ENCODE peak calls at places on chromosomes 16 and 17, in seven cellular contexts. One of them, this sample, is unnamed.

GRCh38 chr16:12271006-12271405 is 294.5 kb downstream of the SNX29 start:
- DNase-seq in putamen: peak
- DNase-seq in midbrain: peak
- DNase-seq in ELF-1: peak
- DNase-seq in anterior cingulate cortex: no peak
- DNase-seq in stimulated activated CD4-positive, alpha-beta T cell treated with anti-CD3 and anti-CD28 coated beads, Interleukin-2, amount 100 ng/mL, for 48 hours: no peak
- DNase-seq in amygdala: no peak
- DNase-seq in this sample: no peak

GRCh38 chr16:17261197-17261858 is 209.4 kb downstream of the XYLT1 start:
- DNase-seq in putamen: no peak
- DNase-seq in midbrain: no peak
- DNase-seq in ELF-1: no peak
- DNase-seq in anterior cingulate cortex: no peak
- DNase-seq in stimulated activated CD4-positive, alpha-beta T cell treated with anti-CD3 and anti-CD28 coated beads, Interleukin-2, amount 100 ng/mL, for 48 hours: no peak
- DNase-seq in amygdala: no peak
- DNase-seq in this sample: no peak

GRCh38 chr16:20073203-20074088 is at the start of gene GPR139:
- DNase-seq in putamen: peak
- DNase-seq in midbrain: no peak
- DNase-seq in ELF-1: peak
- DNase-seq in anterior cingulate cortex: no peak
- DNase-seq in stimulated activated CD4-positive, alpha-beta T cell treated with anti-CD3 and anti-CD28 coated beads, Interleukin-2, amount 100 ng/mL, for 48 hours: no peak
- DNase-seq in amygdala: no peak
- DNase-seq in this sample: no peak

GRCh38 chr17:40086150-40087044 is 14.0 kb downstream of the NR1D1 start:
- DNase-seq in putamen: no peak
- DNase-seq in midbrain: no peak
- DNase-seq in ELF-1: peak
- DNase-seq in anterior cingulate cortex: no peak
- DNase-seq in stimulated activated CD4-positive, alpha-beta T cell treated with anti-CD3 and anti-CD28 coated beads, Interleukin-2, amount 100 ng/mL, for 48 hours: peak
- DNase-seq in amygdala: no peak
- DNase-seq in this sample: no peak

GRCh38 chr17:75352079-75352569 is 53.4 kb downstream of the GRB2 start:
- DNase-seq in putamen: peak
- DNase-seq in midbrain: peak
- DNase-seq in ELF-1: peak
- DNase-seq in anterior cingulate cortex: no peak
- DNase-seq in stimulated activated CD4-positive, alpha-beta T cell treated with anti-CD3 and anti-CD28 coated beads, Interleukin-2, amount 100 ng/mL, for 48 hours: no peak
- DNase-seq in amygdala: no peak
- DNase-seq in this sample: no peak

GRCh38 chr17:17890773-17891759 is 54.3 kb upstream of the SREBF1 start:
- DNase-seq in putamen: no peak
- DNase-seq in midbrain: no peak
- DNase-seq in ELF-1: peak
- DNase-seq in anterior cingulate cortex: no peak
- DNase-seq in stimulated activated CD4-positive, alpha-beta T cell treated with anti-CD3 and anti-CD28 coated beads, Interleukin-2, amount 100 ng/mL, for 48 hours: peak
- DNase-seq in amygdala: no peak
- DNase-seq in this sample: no peak

GRCh38 chr16:11499295-11500089 is 87.2 kb downstream of the LITAF start:
- DNase-seq in putamen: no peak
- DNase-seq in midbrain: no peak
- DNase-seq in ELF-1: no peak
- DNase-seq in anterior cingulate cortex: no peak
- DNase-seq in stimulated activated CD4-positive, alpha-beta T cell treated with anti-CD3 and anti-CD28 coated beads, Interleukin-2, amount 100 ng/mL, for 48 hours: no peak
- DNase-seq in amygdala: no peak
- DNase-seq in this sample: no peak

GRCh38 chr17:73196500-73196899 is 3.6 kb downstream of the COG1 start:
- DNase-seq in putamen: peak
- DNase-seq in midbrain: no peak
- DNase-seq in ELF-1: peak
- DNase-seq in anterior cingulate cortex: no peak
- DNase-seq in stimulated activated CD4-positive, alpha-beta T cell treated with anti-CD3 and anti-CD28 coated beads, Interleukin-2, amount 100 ng/mL, for 48 hours: no peak
- DNase-seq in amygdala: no peak
- DNase-seq in this sample: no peak

GRCh38 chr16:18984425-18985005 is 781 bp downstream of the TMC7 start:
- DNase-seq in putamen: peak
- DNase-seq in midbrain: peak
- DNase-seq in ELF-1: no peak
- DNase-seq in anterior cingulate cortex: no peak
- DNase-seq in stimulated activated CD4-positive, alpha-beta T cell treated with anti-CD3 and anti-CD28 coated beads, Interleukin-2, amount 100 ng/mL, for 48 hours: no peak
- DNase-seq in amygdala: no peak
- DNase-seq in this sample: no peak

GRCh38 chr16:85554791-85555548 is 58.2 kb upstream of the GSE1 start:
- DNase-seq in putamen: no peak
- DNase-seq in midbrain: no peak
- DNase-seq in ELF-1: no peak
- DNase-seq in anterior cingulate cortex: no peak
- DNase-seq in stimulated activated CD4-positive, alpha-beta T cell treated with anti-CD3 and anti-CD28 coated beads, Interleukin-2, amount 100 ng/mL, for 48 hours: peak
- DNase-seq in amygdala: peak
- DNase-seq in this sample: no peak

GRCh38 chr17:19720631-19721426 is 4.4 kb upstream of the SLC47A2 start:
- DNase-seq in putamen: no peak
- DNase-seq in midbrain: no peak
- DNase-seq in ELF-1: no peak
- DNase-seq in anterior cingulate cortex: no peak
- DNase-seq in stimulated activated CD4-positive, alpha-beta T cell treated with anti-CD3 and anti-CD28 coated beads, Interleukin-2, amount 100 ng/mL, for 48 hours: no peak
- DNase-seq in amygdala: no peak
- DNase-seq in this sample: no peak

GRCh38 chr17:8366231-8366630 is 10.3 kb downstream of the KRABD2 start:
- DNase-seq in putamen: no peak
- DNase-seq in midbrain: no peak
- DNase-seq in ELF-1: no peak
- DNase-seq in anterior cingulate cortex: no peak
- DNase-seq in stimulated activated CD4-positive, alpha-beta T cell treated with anti-CD3 and anti-CD28 coated beads, Interleukin-2, amount 100 ng/mL, for 48 hours: no peak
- DNase-seq in amygdala: no peak
- DNase-seq in this sample: peak

GRCh38 chr17:76444518-76445311 is 8.2 kb downstream of the UBE2O start:
- DNase-seq in putamen: peak
- DNase-seq in midbrain: no peak
- DNase-seq in ELF-1: peak
- DNase-seq in anterior cingulate cortex: no peak
- DNase-seq in stimulated activated CD4-positive, alpha-beta T cell treated with anti-CD3 and anti-CD28 coated beads, Interleukin-2, amount 100 ng/mL, for 48 hours: no peak
- DNase-seq in amygdala: no peak
- DNase-seq in this sample: no peak

GRCh38 chr17:60043846-60044245 is 34.9 kb downstream of the HEATR6 start:
- DNase-seq in putamen: no peak
- DNase-seq in midbrain: no peak
- DNase-seq in ELF-1: no peak
- DNase-seq in anterior cingulate cortex: no peak
- DNase-seq in stimulated activated CD4-positive, alpha-beta T cell treated with anti-CD3 and anti-CD28 coated beads, Interleukin-2, amount 100 ng/mL, for 48 hours: no peak
- DNase-seq in amygdala: no peak
- DNase-seq in this sample: no peak

GRCh38 chr17:38789185-38789584 is 10.2 kb downstream of the PIP4K2B start:
- DNase-seq in putamen: no peak
- DNase-seq in midbrain: no peak
- DNase-seq in ELF-1: peak
- DNase-seq in anterior cingulate cortex: no peak
- DNase-seq in stimulated activated CD4-positive, alpha-beta T cell treated with anti-CD3 and anti-CD28 coated beads, Interleukin-2, amount 100 ng/mL, for 48 hours: no peak
- DNase-seq in amygdala: no peak
- DNase-seq in this sample: no peak

GRCh38 chr17:34980681-34981537 is 597 bp downstream of the LIG3 start:
- DNase-seq in putamen: peak
- DNase-seq in midbrain: peak
- DNase-seq in ELF-1: peak
- DNase-seq in anterior cingulate cortex: no peak
- DNase-seq in stimulated activated CD4-positive, alpha-beta T cell treated with anti-CD3 and anti-CD28 coated beads, Interleukin-2, amount 100 ng/mL, for 48 hours: peak
- DNase-seq in amygdala: peak
- DNase-seq in this sample: no peak

GRCh38 chr16:24037335-24037734 is 201.6 kb downstream of the PRKCB start:
- DNase-seq in putamen: no peak
- DNase-seq in midbrain: no peak
- DNase-seq in ELF-1: no peak
- DNase-seq in anterior cingulate cortex: no peak
- DNase-seq in stimulated activated CD4-positive, alpha-beta T cell treated with anti-CD3 and anti-CD28 coated beads, Interleukin-2, amount 100 ng/mL, for 48 hours: no peak
- DNase-seq in amygdala: no peak
- DNase-seq in this sample: no peak

GRCh38 chr17:17119533-17119932 is 77.3 kb downstream of the MPRIP start:
- DNase-seq in putamen: no peak
- DNase-seq in midbrain: no peak
- DNase-seq in ELF-1: no peak
- DNase-seq in anterior cingulate cortex: no peak
- DNase-seq in stimulated activated CD4-positive, alpha-beta T cell treated with anti-CD3 and anti-CD28 coated beads, Interleukin-2, amount 100 ng/mL, for 48 hours: peak
- DNase-seq in amygdala: no peak
- DNase-seq in this sample: no peak

GRCh38 chr16:46519063-46519462 is 102.1 kb downstream of the SHCBP1 start:
- DNase-seq in putamen: no peak
- DNase-seq in midbrain: no peak
- DNase-seq in ELF-1: no peak
- DNase-seq in anterior cingulate cortex: no peak
- DNase-seq in stimulated activated CD4-positive, alpha-beta T cell treated with anti-CD3 and anti-CD28 coated beads, Interleukin-2, amount 100 ng/mL, for 48 hours: no peak
- DNase-seq in amygdala: no peak
- DNase-seq in this sample: no peak

GRCh38 chr17:44006581-44007345 is 2.3 kb downstream of the NAGS start:
- DNase-seq in putamen: peak
- DNase-seq in midbrain: peak
- DNase-seq in ELF-1: peak
- DNase-seq in anterior cingulate cortex: peak
- DNase-seq in stimulated activated CD4-positive, alpha-beta T cell treated with anti-CD3 and anti-CD28 coated beads, Interleukin-2, amount 100 ng/mL, for 48 hours: peak
- DNase-seq in amygdala: peak
- DNase-seq in this sample: peak

GRCh38 chr17:78611636-78612035 is 34.4 kb upstream of the DNAH17 start:
- DNase-seq in putamen: no peak
- DNase-seq in midbrain: no peak
- DNase-seq in ELF-1: peak
- DNase-seq in anterior cingulate cortex: no peak
- DNase-seq in stimulated activated CD4-positive, alpha-beta T cell treated with anti-CD3 and anti-CD28 coated beads, Interleukin-2, amount 100 ng/mL, for 48 hours: no peak
- DNase-seq in amygdala: no peak
- DNase-seq in this sample: no peak

GRCh38 chr17:19374136-19374535 is 4.2 kb upstream of the MAPK7 start:
- DNase-seq in putamen: peak
- DNase-seq in midbrain: no peak
- DNase-seq in ELF-1: no peak
- DNase-seq in anterior cingulate cortex: no peak
- DNase-seq in stimulated activated CD4-positive, alpha-beta T cell treated with anti-CD3 and anti-CD28 coated beads, Interleukin-2, amount 100 ng/mL, for 48 hours: no peak
- DNase-seq in amygdala: no peak
- DNase-seq in this sample: no peak

GRCh38 chr16:49664221-49665215 is 191.4 kb downstream of the ZNF423 start:
- DNase-seq in putamen: no peak
- DNase-seq in midbrain: no peak
- DNase-seq in ELF-1: peak
- DNase-seq in anterior cingulate cortex: no peak
- DNase-seq in stimulated activated CD4-positive, alpha-beta T cell treated with anti-CD3 and anti-CD28 coated beads, Interleukin-2, amount 100 ng/mL, for 48 hours: no peak
- DNase-seq in amygdala: no peak
- DNase-seq in this sample: no peak

GRCh38 chr16:19005561-19006445 is 22.1 kb downstream of the TMC7 start:
- DNase-seq in putamen: peak
- DNase-seq in midbrain: peak
- DNase-seq in ELF-1: peak
- DNase-seq in anterior cingulate cortex: peak
- DNase-seq in stimulated activated CD4-positive, alpha-beta T cell treated with anti-CD3 and anti-CD28 coated beads, Interleukin-2, amount 100 ng/mL, for 48 hours: no peak
- DNase-seq in amygdala: peak
- DNase-seq in this sample: no peak

GRCh38 chr16:69324013-69324531 is 6.3 kb downstream of the PDF start:
- DNase-seq in putamen: no peak
- DNase-seq in midbrain: no peak
- DNase-seq in ELF-1: no peak
- DNase-seq in anterior cingulate cortex: no peak
- DNase-seq in stimulated activated CD4-positive, alpha-beta T cell treated with anti-CD3 and anti-CD28 coated beads, Interleukin-2, amount 100 ng/mL, for 48 hours: no peak
- DNase-seq in amygdala: no peak
- DNase-seq in this sample: no peak

GRCh38 chr17:31695456-31696090 is 163.5 kb downstream of the COPRS start:
- DNase-seq in putamen: no peak
- DNase-seq in midbrain: no peak
- DNase-seq in ELF-1: no peak
- DNase-seq in anterior cingulate cortex: no peak
- DNase-seq in stimulated activated CD4-positive, alpha-beta T cell treated with anti-CD3 and anti-CD28 coated beads, Interleukin-2, amount 100 ng/mL, for 48 hours: no peak
- DNase-seq in amygdala: no peak
- DNase-seq in this sample: no peak

GRCh38 chr16:84816023-84816422 is 3.8 kb upstream of the CRISPLD2 start:
- DNase-seq in putamen: no peak
- DNase-seq in midbrain: no peak
- DNase-seq in ELF-1: no peak
- DNase-seq in anterior cingulate cortex: no peak
- DNase-seq in stimulated activated CD4-positive, alpha-beta T cell treated with anti-CD3 and anti-CD28 coated beads, Interleukin-2, amount 100 ng/mL, for 48 hours: no peak
- DNase-seq in amygdala: no peak
- DNase-seq in this sample: no peak

GRCh38 chr17:48717367-48718161 is 4.8 kb downstream of the PRAC1 start:
- DNase-seq in putamen: no peak
- DNase-seq in midbrain: no peak
- DNase-seq in ELF-1: no peak
- DNase-seq in anterior cingulate cortex: no peak
- DNase-seq in stimulated activated CD4-positive, alpha-beta T cell treated with anti-CD3 and anti-CD28 coated beads, Interleukin-2, amount 100 ng/mL, for 48 hours: no peak
- DNase-seq in amygdala: no peak
- DNase-seq in this sample: no peak

GRCh38 chr17:5825717-5826330 is 241.5 kb upstream of the NLRP1 start:
- DNase-seq in putamen: no peak
- DNase-seq in midbrain: no peak
- DNase-seq in ELF-1: no peak
- DNase-seq in anterior cingulate cortex: no peak
- DNase-seq in stimulated activated CD4-positive, alpha-beta T cell treated with anti-CD3 and anti-CD28 coated beads, Interleukin-2, amount 100 ng/mL, for 48 hours: no peak
- DNase-seq in amygdala: no peak
- DNase-seq in this sample: no peak

GRCh38 chr17:73121513-73121912 is 29.0 kb upstream of the SLC39A11 start:
- DNase-seq in putamen: no peak
- DNase-seq in midbrain: no peak
- DNase-seq in ELF-1: no peak
- DNase-seq in anterior cingulate cortex: no peak
- DNase-seq in stimulated activated CD4-positive, alpha-beta T cell treated with anti-CD3 and anti-CD28 coated beads, Interleukin-2, amount 100 ng/mL, for 48 hours: no peak
- DNase-seq in amygdala: no peak
- DNase-seq in this sample: no peak

GRCh38 chr16:11056090-11056988 is 112.0 kb downstream of the CLEC16A start:
- DNase-seq in putamen: no peak
- DNase-seq in midbrain: no peak
- DNase-seq in ELF-1: no peak
- DNase-seq in anterior cingulate cortex: no peak
- DNase-seq in stimulated activated CD4-positive, alpha-beta T cell treated with anti-CD3 and anti-CD28 coated beads, Interleukin-2, amount 100 ng/mL, for 48 hours: no peak
- DNase-seq in amygdala: no peak
- DNase-seq in this sample: no peak

GRCh38 chr16:4052801-4053662 is 63.2 kb downstream of the ADCY9 start:
- DNase-seq in putamen: peak
- DNase-seq in midbrain: peak
- DNase-seq in ELF-1: no peak
- DNase-seq in anterior cingulate cortex: peak
- DNase-seq in stimulated activated CD4-positive, alpha-beta T cell treated with anti-CD3 and anti-CD28 coated beads, Interleukin-2, amount 100 ng/mL, for 48 hours: no peak
- DNase-seq in amygdala: peak
- DNase-seq in this sample: no peak

GRCh38 chr17:29734640-29735039 is 111.9 kb upstream of the CORO6 start:
- DNase-seq in putamen: no peak
- DNase-seq in midbrain: no peak
- DNase-seq in ELF-1: no peak
- DNase-seq in anterior cingulate cortex: no peak
- DNase-seq in stimulated activated CD4-positive, alpha-beta T cell treated with anti-CD3 and anti-CD28 coated beads, Interleukin-2, amount 100 ng/mL, for 48 hours: no peak
- DNase-seq in amygdala: no peak
- DNase-seq in this sample: no peak

GRCh38 chr16:54135361-54136275 is 151.0 kb downstream of the IRX3 start:
- DNase-seq in putamen: no peak
- DNase-seq in midbrain: no peak
- DNase-seq in ELF-1: no peak
- DNase-seq in anterior cingulate cortex: no peak
- DNase-seq in stimulated activated CD4-positive, alpha-beta T cell treated with anti-CD3 and anti-CD28 coated beads, Interleukin-2, amount 100 ng/mL, for 48 hours: no peak
- DNase-seq in amygdala: no peak
- DNase-seq in this sample: peak

GRCh38 chr16:58661199-58661830 is 23.3 kb downstream of the SLC38A7 start:
- DNase-seq in putamen: peak
- DNase-seq in midbrain: peak
- DNase-seq in ELF-1: peak
- DNase-seq in anterior cingulate cortex: no peak
- DNase-seq in stimulated activated CD4-positive, alpha-beta T cell treated with anti-CD3 and anti-CD28 coated beads, Interleukin-2, amount 100 ng/mL, for 48 hours: no peak
- DNase-seq in amygdala: no peak
- DNase-seq in this sample: peak

This sample was measured in AG04449.